ENCODE peak calls at places on chromosomes 1 and 21, in nine cellular contexts. D, Q, C, L, X, O, E, K and T are unnamed samples.

GRCh38 chr1:219837274-219837993 is 90.9 kb downstream of the SLC30A10 start:
- DNase-seq in C (peak; percentile 60), K (peak; percentile 61), L (peak; percentile 87), Q (peak; percentile 91), X (peak; percentile 71), D (peak; percentile 38), O (peak; percentile 77), E (peak; percentile 56), T (peak; percentile 52)

GRCh38 chr1:58823481-58824010 is 39.7 kb upstream of the JUN start:
- DNase-seq in Q (peak; percentile 89), C (no peak), L (no peak), E (no peak), D (no peak), X (peak; percentile 59), K (peak; percentile 91), O (no peak), T (no peak)

GRCh38 chr21:37986751-37987399 is 70.6 kb upstream of the KCNJ6 start:
- DNase-seq in E (no peak), Q (peak; percentile 71), X (no peak), D (no peak), C (no peak), L (no peak), O (no peak), K (no peak), T (no peak)

GRCh38 chr1:82565146-82565545 is 764.4 kb downstream of the ADGRL2 start:
- DNase-seq in C (peak; percentile 59), L (peak; percentile 50), X (peak; percentile 19), O (peak; percentile 11), Q (peak; percentile 48), D (no peak), K (peak; percentile 87), E (no peak), T (no peak)

GRCh38 chr21:44712203-44713028 is 1.0 kb upstream of the TSPEAR start:
- DNase-seq in X (no peak), D (no peak), C (no peak), E (no peak), K (no peak), Q (no peak), L (peak; percentile 60), O (no peak), T (no peak)

GRCh38 chr1:30697977-30698376 is 25.4 kb downstream of the MATN1 start:
- DNase-seq in L (no peak), O (no peak), E (peak; percentile 61), Q (peak; percentile 56), D (no peak), K (peak; percentile 63), X (no peak), C (no peak), T (no peak)

GRCh38 chr1:11180342-11180744 is 8.8 kb upstream of the ANGPTL7 start:
- DNase-seq in C (no peak), E (peak; percentile 72), L (no peak), Q (peak; percentile 86), K (peak; percentile 83), O (no peak), D (no peak), X (no peak), T (no peak)

GRCh38 chr1:41882496-41882895 is 36.2 kb downstream of the HIVEP3 start:
- DNase-seq in C (no peak), K (no peak), D (no peak), E (no peak), L (no peak), O (no peak), Q (peak; percentile 21), X (no peak), T (no peak)

GRCh38 chr1:189708674-189709073 is 769.0 kb downstream of the BRINP3 start:
- DNase-seq in X (peak; percentile 16), O (peak; percentile 51), Q (peak; percentile 33), K (no peak), E (peak; percentile 31), C (peak; percentile 7), L (peak; percentile 50), D (no peak), T (no peak)

DNA sequence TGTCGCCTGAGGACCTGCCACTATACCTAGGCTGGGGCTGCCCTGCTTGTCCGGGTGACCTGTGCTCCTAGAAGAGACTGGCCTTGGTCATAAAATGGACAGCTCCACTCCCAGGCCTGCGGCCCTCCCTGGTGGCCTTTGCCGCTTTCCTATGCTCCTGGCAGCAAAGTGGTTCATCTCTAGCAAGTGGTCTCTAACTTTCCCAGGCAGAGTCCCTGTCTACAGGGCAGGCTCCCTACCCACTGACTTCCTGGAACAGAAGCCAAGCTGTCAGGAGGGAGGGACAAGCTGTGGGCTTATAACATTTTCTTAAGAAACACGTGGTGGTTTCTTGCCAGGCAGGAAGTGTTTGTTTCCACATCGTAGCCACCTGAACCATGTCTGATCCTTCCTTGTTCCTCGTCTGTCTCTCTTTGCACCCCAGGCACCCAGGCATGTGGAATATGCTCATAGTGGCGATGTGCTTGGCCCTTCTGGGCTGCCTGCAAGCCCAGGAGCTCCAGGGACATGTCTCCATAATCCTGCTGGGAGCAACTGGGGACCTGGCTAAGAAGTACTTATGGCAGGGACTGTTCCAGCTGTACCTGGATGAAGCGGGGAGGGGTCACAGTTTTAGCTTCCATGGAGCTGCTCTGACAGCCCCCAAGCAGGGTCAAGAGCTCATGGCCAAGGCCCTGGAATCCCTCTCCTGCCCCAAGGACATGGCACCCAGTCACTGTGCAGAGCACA is 10.1 kb downstream of the H6PD start:
- DNase-seq in O (no peak), Q (no peak), C (no peak), D (no peak), E (no peak), K (no peak), L (no peak), X (no peak), T (no peak)
- TF ChIP-seq EZH2phosphoT487 in O (no peak), Q (no peak), C (no peak), D (no peak), E (no peak), K (no peak), L (no peak), X (no peak), T (no peak)

GRCh38 chr1:235775461-235775860 is 91.2 kb downstream of the LYST start:
- DNase-seq in O (no peak), C (no peak), X (no peak), K (no peak), Q (no peak), L (peak; percentile 25), D (no peak), E (no peak), T (no peak)

GRCh38 chr1:235781807-235782206 is 84.9 kb downstream of the LYST start:
- DNase-seq in C (no peak), D (no peak), K (peak; percentile 4), L (no peak), X (no peak), E (no peak), O (no peak), Q (no peak), T (no peak)

GRCh38 chr1:235779770-235780169 is 86.9 kb downstream of the LYST start:
- DNase-seq in O (no peak), D (no peak), X (no peak), L (no peak), Q (no peak), E (no peak), C (no peak), K (no peak), T (no peak)

GRCh38 chr1:235776396-235776795 is 90.3 kb downstream of the LYST start:
- DNase-seq in Q (no peak), D (no peak), L (no peak), O (no peak), K (peak; percentile 58), C (no peak), X (no peak), E (no peak), T (no peak)
- TF ChIP-seq EZH2phosphoT487 in Q (no peak), D (no peak), L (no peak), O (no peak), K (no peak), C (no peak), X (no peak), E (no peak), T (no peak)

GRCh38 chr1:194862129-194862528 is 1675.7 kb upstream of the B3GALT2 start:
- DNase-seq in O (no peak), L (no peak), C (no peak), Q (no peak), K (no peak), X (no peak), D (no peak), E (no peak), T (no peak)

GRCh38 chr1:194860248-194861201 is 1674.1 kb upstream of the B3GALT2 start:
- DNase-seq in Q (no peak), L (no peak), O (no peak), K (no peak), D (no peak), X (no peak), C (no peak), E (no peak), T (no peak)

GRCh38 chr1:194857413-194857812 is 1671.0 kb upstream of the B3GALT2 start:
- DNase-seq in E (no peak), C (no peak), D (no peak), L (no peak), X (no peak), Q (no peak), O (no peak), K (no peak), T (no peak)
- TF ChIP-seq EZH2phosphoT487 in E (no peak), C (no peak), D (no peak), L (no peak), X (no peak), Q (no peak), O (no peak), K (no peak), T (no peak)

GRCh38 chr1:56032276-56032675 is 547.1 kb downstream of the PLPP3 start:
- DNase-seq in X (no peak), L (no peak), Q (no peak), K (no peak), O (no peak), C (no peak), E (no peak), D (no peak), T (no peak)

GRCh38 chr1:56034847-56035483 is 544.4 kb downstream of the PLPP3 start:
- DNase-seq in L (no peak), K (peak; percentile 25), O (no peak), C (no peak), E (no peak), Q (no peak), D (no peak), X (no peak), T (no peak)

GRCh38 chr1:56033321-56034037 is 545.9 kb downstream of the PLPP3 start:
- DNase-seq in D (no peak), X (no peak), K (no peak), Q (no peak), C (no peak), L (no peak), O (no peak), E (no peak), T (no peak)

GRCh38 chr1:56031011-56031410 is 548.4 kb downstream of the PLPP3 start:
- DNase-seq in K (no peak), X (no peak), Q (no peak), L (no peak), D (no peak), C (no peak), O (no peak), E (no peak), T (no peak)

GRCh38 chr1:56034222-56034621 is 545.1 kb downstream of the PLPP3 start:
- DNase-seq in O (no peak), D (no peak), E (no peak), C (no peak), L (no peak), Q (peak; percentile 35), X (no peak), K (peak; percentile 82), T (no peak)
- TF ChIP-seq EZH2phosphoT487 in O (no peak), D (no peak), E (no peak), C (no peak), L (no peak), Q (no peak), X (no peak), K (no peak), T (no peak)